ENCODE peak calls at places on chromosome 17, in five cellular contexts. V, B, O, Z and F are unnamed samples.

GRCh38 chr17:27338536-27338985 is 44.6 kb downstream of the WSB1 start:
- DNase-seq in V (no peak), O (no peak), B (peak; percentile 21), Z (no peak), F (no peak)

GRCh38 chr17:79144090-79144610 is 69.5 kb downstream of the ENGASE start:
- DNase-seq in O (no peak), Z (no peak), B (no peak), V (no peak), F (no peak)

GRCh38 chr17:4986403-4986802 is 1.1 kb downstream of the CAMTA2 start:
- DNase-seq in O (no peak), B (no peak), Z (no peak), V (no peak), F (no peak)

GRCh38 chr17:18191967-18192366 is 8.3 kb downstream of the ALKBH5 start:
- DNase-seq in V (no peak), O (no peak), Z (no peak), B (no peak), F (no peak)

GRCh38 chr17:14301761-14302401 is 1.0 kb downstream of the HS3ST3B1 start:
- DNase-seq in B (no peak), Z (no peak), V (peak; percentile 62), O (peak; percentile 48), F (peak; percentile 77)

GRCh38 chr17:3944485-3945388 is 19.5 kb downstream of the ATP2A3 start:
- DNase-seq in Z (peak; percentile 74), B (no peak), V (peak; percentile 86), O (peak; percentile 26), F (peak; percentile 88)

GRCh38 chr17:31926100-31926729 is 10.6 kb upstream of the SUZ12 start:
- DNase-seq in O (no peak), B (no peak), Z (no peak), V (no peak), F (no peak)

GRCh38 chr17:68594552-68594951 is 6.6 kb downstream of the FAM20A start:
- DNase-seq in Z (no peak), O (no peak), B (no peak), V (no peak), F (no peak)

GRCh38 chr17:39820541-39820940 is 43.6 kb downstream of the IKZF3 start:
- DNase-seq in V (no peak), O (no peak), B (no peak), Z (no peak), F (no peak)

GRCh38 chr17:59842901-59843652 is 49.7 kb downstream of the TUBD1 start:
- DNase-seq in B (no peak), V (no peak), O (peak; percentile 97), Z (no peak), F (peak; percentile 89)

GRCh38 chr17:78980624-78980972 is 875 bp upstream of the LGALS3BP start:
- DNase-seq in B (no peak), Z (no peak), V (no peak), O (no peak), F (no peak)

GRCh38 chr17:77364381-77364911 is 223.7 kb downstream of the SEC14L1 start:
- DNase-seq in O (no peak), B (peak; percentile 64), Z (no peak), V (peak; percentile 43), F (no peak)
- H3K27ac ChIP-seq in O (peak overlapping the region; percentile 10), B (peak overlapping the region; percentile 91), Z (peak overlapping the region; percentile 64), V (peak overlapping the region; percentile 74), F (no peak overlapping the region)

GRCh38 chr17:35044181-35044580 is 19.3 kb downstream of the RFFL start:
- DNase-seq in B (no peak), V (no peak), Z (no peak), O (no peak), F (no peak)
- H3K4me1 ChIP-seq in B (no peaks in the 10 kb centered on the region), V (peaks cover 5% of the 10 kb centered on the region), Z (no peaks in the 10 kb centered on the region), O (no peaks in the 10 kb centered on the region), F (no peaks in the 10 kb centered on the region)

GRCh38 chr17:55411463-55411855 is 10.2 kb downstream of the MMD start:
- DNase-seq in Z (no peak), V (no peak), B (no peak), O (no peak), F (no peak)

GRCh38 chr17:55413825-55414489 is 7.7 kb downstream of the MMD start:
- DNase-seq in O (no peak), V (no peak), B (no peak), Z (no peak), F (no peak)

GRCh38 chr17:55407641-55408566 is 13.7 kb downstream of the MMD start:
- DNase-seq in Z (no peak), V (no peak), B (no peak), O (no peak), F (no peak)

GRCh38 chr17:55409030-55409800 is 12.4 kb downstream of the MMD start:
- DNase-seq in Z (no peak), O (no peak), B (no peak), V (no peak), F (no peak)

DNA sequence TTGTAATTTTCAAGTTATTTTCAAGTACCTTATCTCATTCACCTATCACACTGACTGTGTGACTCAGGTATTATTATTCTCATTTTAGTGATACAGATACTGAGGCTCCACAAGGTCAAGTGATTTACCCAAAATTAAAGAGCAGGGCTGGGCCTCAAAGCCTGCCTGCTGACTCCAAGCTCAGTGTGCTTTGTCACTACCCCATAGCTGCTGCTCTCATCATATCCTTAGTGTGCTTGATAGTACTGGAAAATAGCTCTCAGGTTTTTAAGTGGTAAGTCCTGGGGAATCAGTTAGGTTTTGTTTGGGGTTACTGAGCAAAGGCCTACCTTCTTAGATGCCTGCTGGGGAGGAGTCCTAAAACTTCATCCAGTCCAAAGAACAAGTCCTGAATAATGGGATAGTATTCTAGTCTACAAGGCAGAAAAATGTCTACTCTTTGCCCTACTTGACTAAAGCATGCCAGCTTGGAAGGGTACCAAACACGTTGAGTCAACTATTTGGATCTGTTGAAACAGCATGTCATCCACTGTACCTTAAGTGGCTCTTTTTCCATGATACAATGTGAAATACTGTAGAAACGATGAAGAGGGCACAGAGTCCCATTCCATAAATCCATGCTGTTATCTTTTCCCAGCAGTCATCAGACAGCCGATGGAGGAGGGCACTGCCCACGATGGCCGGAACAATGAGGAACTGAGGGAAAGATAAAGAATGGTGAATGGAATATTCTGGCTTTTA is 10.7 kb downstream of the MMD start:
- DNase-seq in V (no peak), B (no peak), Z (no peak), O (no peak), F (no peak)
- H3K36me3 ChIP-seq in V (peaks cover 76% of the 10 kb centered on the region), B (peaks cover 64% of the 10 kb centered on the region), Z (peaks cover 55% of the 10 kb centered on the region), O (peaks cover 43% of the 10 kb centered on the region), F (peaks cover 4% of the 10 kb centered on the region)

DNA sequence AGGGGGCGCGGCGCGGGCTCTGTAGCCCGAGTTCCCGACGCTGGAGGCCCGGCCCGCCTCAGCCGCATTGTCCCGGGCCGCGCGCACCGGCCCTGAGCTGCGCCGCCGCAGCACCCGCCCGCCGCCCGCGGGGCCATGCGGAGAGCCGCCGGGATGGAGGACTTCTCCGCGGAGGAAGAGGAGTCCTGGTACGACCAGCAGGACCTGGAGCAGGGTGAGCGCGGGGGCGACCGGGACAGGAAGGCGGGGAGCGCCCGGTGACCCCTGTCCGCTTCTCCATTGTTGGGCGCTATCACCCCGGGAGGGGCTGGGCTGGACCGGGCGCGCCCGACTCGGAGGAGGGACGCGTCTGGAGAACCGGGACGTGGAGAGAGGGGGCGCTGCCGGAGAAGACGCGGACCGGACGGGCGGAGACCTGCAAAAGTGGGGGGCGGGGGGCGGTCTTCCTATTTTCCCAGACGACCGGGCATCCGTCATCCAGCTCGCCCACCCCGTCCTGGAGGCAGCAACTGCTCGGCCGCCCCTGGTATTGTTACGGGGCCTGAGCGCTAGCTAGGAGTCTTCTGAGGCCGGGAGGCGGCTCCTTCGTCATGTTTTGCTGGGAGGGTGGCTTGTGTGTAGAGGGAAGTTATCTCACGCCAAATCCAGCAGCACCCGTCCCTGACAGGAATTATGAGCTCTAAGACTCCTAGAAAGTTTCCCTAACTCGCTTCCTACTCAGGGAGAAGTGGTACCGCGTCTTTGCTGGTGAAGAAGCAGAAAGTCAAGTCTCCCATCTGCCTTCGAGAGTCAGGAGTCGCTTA is 678 bp downstream of the CDR2L start:
- DNase-seq in B (peak; percentile 92), O (peak; percentile 76), V (peak; percentile 89), Z (peak; percentile 63), F (peak; percentile 95)
- H3K27ac ChIP-seq in B (peak overlapping the region; percentile 95), O (peak overlapping the region; percentile 92), V (peak overlapping the region; percentile 83), Z (peak overlapping the region; percentile 71), F (peak overlapping the region; percentile 76)

DNA sequence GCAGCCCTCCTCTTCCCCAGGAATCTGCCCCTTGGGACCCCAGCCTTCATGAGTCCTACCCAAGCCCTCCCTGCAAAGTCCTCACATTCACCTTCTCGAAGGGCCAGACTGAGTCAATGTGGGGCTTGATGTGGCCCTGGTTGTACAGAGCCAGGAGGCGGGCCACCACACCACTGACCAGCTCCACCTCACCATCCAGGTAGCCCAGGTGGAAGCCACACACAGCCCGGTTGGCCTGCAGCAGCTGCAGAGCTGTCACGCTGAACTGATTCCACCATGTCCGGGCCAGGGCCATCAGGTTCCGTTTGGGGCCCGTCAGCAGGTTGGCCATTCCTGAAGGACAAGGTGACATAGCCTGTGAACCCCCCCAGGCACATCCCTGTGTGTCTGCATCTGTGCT is 6.0 kb downstream of the VAT1 start:
- DNase-seq in B (no peak), O (no peak), Z (no peak), V (no peak), F (peak; percentile 65)
- H3K4me1 ChIP-seq in B (peaks cover 25% of the 10 kb centered on the region), O (peaks cover 12% of the 10 kb centered on the region), Z (no peaks in the 10 kb centered on the region), V (peaks cover 11% of the 10 kb centered on the region), F (no peaks in the 10 kb centered on the region)

GRCh38 chr17:49125449-49125848 is 7.1 kb upstream of the B4GALNT2 start:
- DNase-seq in O (no peak), Z (no peak), V (no peak), B (no peak), F (no peak)
- H3K36me3 ChIP-seq in O (no peaks in the 10 kb centered on the region), Z (no peaks in the 10 kb centered on the region), V (no peaks in the 10 kb centered on the region), B (no peaks in the 10 kb centered on the region), F (no peaks in the 10 kb centered on the region)

GRCh38 chr17:80807882-80808281 is 183.8 kb upstream of the CHMP6 start:
- DNase-seq in V (no peak), Z (no peak), B (no peak), O (no peak), F (no peak)
- H3K27ac ChIP-seq in V (no peak overlapping the region), Z (no peak overlapping the region), B (no peak overlapping the region), O (no peak overlapping the region), F (no peak overlapping the region)

DNA sequence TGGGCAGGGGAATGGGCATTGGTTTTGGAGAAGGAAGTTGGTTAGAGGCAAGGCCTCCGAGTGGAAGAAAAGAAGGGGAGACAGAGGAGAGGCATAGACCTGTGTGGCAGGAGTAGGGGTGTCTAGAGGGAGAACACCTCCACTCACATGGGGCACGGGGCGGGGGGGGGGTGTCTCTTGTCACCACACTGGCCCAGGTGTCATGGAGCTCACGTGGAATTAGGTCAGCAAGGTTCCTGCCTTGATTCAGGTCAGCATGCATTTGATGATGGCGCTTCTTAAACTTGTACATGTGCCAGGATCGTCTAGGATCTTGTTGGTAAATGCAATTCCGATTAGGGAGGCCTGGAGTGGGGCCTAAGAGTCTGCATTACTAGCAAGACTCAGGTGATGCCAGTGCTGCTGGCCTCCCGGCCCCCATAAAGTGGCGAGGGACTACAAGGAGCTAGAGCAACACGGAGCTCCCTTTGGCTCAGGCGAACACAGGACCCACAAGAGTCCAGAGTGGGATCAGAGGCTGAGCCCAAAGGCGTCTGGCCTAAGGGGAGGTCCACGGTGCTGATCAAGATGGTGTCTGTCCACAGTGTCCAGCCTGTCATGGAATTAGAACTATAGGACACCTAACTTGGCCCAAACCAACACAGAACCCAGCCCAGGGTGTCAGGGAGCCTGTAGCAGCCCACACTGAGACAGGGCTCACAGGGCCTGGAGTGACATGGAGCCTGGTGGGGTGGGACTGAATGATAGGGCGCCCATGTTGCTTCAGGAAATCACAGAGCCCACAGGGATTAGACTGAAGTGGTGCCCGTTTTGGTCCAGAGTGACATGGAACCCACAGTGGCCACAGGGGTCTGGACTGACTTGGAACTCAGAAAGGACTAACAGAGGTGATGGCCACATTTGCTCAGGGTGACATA is 16.7 kb downstream of the EPOP start:
- DNase-seq in B (peak; percentile 51), O (no peak), V (no peak), Z (no peak), F (peak; percentile 3)
- H3K4me1 ChIP-seq in B (peaks cover 8% of the 10 kb centered on the region), O (no peaks in the 10 kb centered on the region), V (no peaks in the 10 kb centered on the region), Z (no peaks in the 10 kb centered on the region), F (no peaks in the 10 kb centered on the region)